ENCODE peak calls at places on chromosomes 6 and 20, in nine cellular contexts. Q is breast epithelium, D is fibroblast of lung, S is psoas muscle, R is IMR-90, X is PC-3, E is left ventricle myocardium inferior, I is lung, W is cardiac muscle cell. U is an unnamed sample. For H3K27me3, the result is how much of the 10 kb centered on the place peaks cover.

GRCh38 chr6:146785001-146785585 is 186.3 kb downstream of the ADGB start:
- DNase-seq in Q (no peak), D (peak), S (no peak), R (peak), X (peak), E (no peak), I (no peak), W (peak), U (no peak)

GRCh38 chr6:22966711-22967110 is 397.3 kb downstream of the HDGFL1 start:
- DNase-seq in Q (no peak), D (no peak), S (no peak), R (no peak), X (no peak), E (no peak), I (no peak), W (no peak), U (no peak)

GRCh38 chr6:56770011-56770520 is 127.4 kb upstream of the DST start:
- DNase-seq in Q (no peak), D (peak), S (no peak), R (peak), X (no peak), E (no peak), I (no peak), W (peak), U (no peak)

GRCh38 chr20:51487525-51488279 is 54.8 kb downstream of the NFATC2 start:
- DNase-seq in Q (no peak), D (peak), S (no peak), R (peak), X (peak), E (no peak), I (no peak), W (peak), U (no peak)

GRCh38 chr6:148407372-148407771 is 64.7 kb downstream of the SASH1 start:
- DNase-seq in Q (no peak), D (peak), S (peak), R (peak), X (peak), E (no peak), I (no peak), W (peak), U (no peak)

GRCh38 chr6:168319279-168320051 is at the start of gene DACT2:
- DNase-seq in Q (no peak), D (no peak), S (no peak), R (no peak), X (no peak), E (peak), I (no peak), W (peak), U (no peak)

GRCh38 chr6:15755555-15755954 is 92.7 kb upstream of the DTNBP1 start:
- DNase-seq in Q (no peak), D (peak), S (no peak), R (peak), X (no peak), E (no peak), I (no peak), W (peak), U (no peak)

GRCh38 chr6:134176283-134176975 is 124.0 kb upstream of the SLC2A12 start:
- DNase-seq in Q (no peak), D (peak), S (peak), R (peak), X (peak), E (peak), I (peak), W (peak), U (peak)

GRCh38 chr6:119129148-119129967 is 50.9 kb upstream of the FAM184A start:
- DNase-seq in Q (no peak), D (peak), S (no peak), R (peak), X (peak), E (no peak), I (no peak), W (peak), U (no peak)

GRCh38 chr6:32416031-32416430 is 9.1 kb upstream of the BTNL2 start:
- DNase-seq in Q (no peak), D (no peak), S (no peak), R (no peak), X (no peak), E (no peak), I (no peak), W (peak), U (no peak)

GRCh38 chr6:90068264-90068663 is 174.0 kb downstream of the GJA10 start:
- DNase-seq in Q (no peak), D (peak), S (no peak), R (peak), X (peak), E (no peak), I (no peak), W (peak), U (no peak)

GRCh38 chr6:130037207-130037811 is 18.9 kb downstream of the L3MBTL3 start:
- DNase-seq in Q (no peak), D (no peak), S (no peak), R (no peak), X (peak), E (no peak), I (no peak), W (peak), U (no peak)

GRCh38 chr20:57351042-57351783 is at the start of gene RAE1:
- DNase-seq in Q (peak), D (peak), S (peak), R (peak), X (peak), E (peak), I (peak), W (peak), U (peak)

GRCh38 chr6:14638932-14639875 is 521.6 kb downstream of the CD83 start:
- DNase-seq in Q (no peak), D (peak), S (peak), R (peak), X (peak), E (peak), I (no peak), W (peak), U (no peak)

GRCh38 chr20:6704132-6704861 is 63.2 kb upstream of the BMP2 start:
- DNase-seq in Q (no peak), D (peak), S (no peak), R (peak), X (peak), E (no peak), I (no peak), W (peak), U (no peak)

GRCh38 chr6:15880262-15880973 is 217.6 kb upstream of the DTNBP1 start:
- DNase-seq in Q (no peak), D (no peak), S (no peak), R (no peak), X (no peak), E (no peak), I (no peak), W (no peak), U (no peak)

GRCh38 chr6:47733879-47734558 is 35.6 kb downstream of the ADGRF4 start:
- DNase-seq in Q (no peak), D (peak), S (no peak), R (peak), X (peak), E (no peak), I (no peak), W (peak), U (no peak)

GRCh38 chr6:71383891-71384489 is 95.4 kb downstream of the OGFRL1 start:
- DNase-seq in Q (no peak), D (peak), S (no peak), R (peak), X (peak), E (no peak), I (no peak), W (peak), U (no peak)

GRCh38 chr6:14596410-14596809 is 478.8 kb downstream of the CD83 start:
- DNase-seq in Q (no peak), D (peak), S (no peak), R (peak), X (peak), E (no peak), I (peak), W (peak), U (peak)

GRCh38 chr6:169589293-169589692 is 112.5 kb downstream of the WDR27 start:
- DNase-seq in Q (no peak), D (no peak), S (no peak), R (no peak), X (no peak), E (no peak), I (no peak), W (peak), U (no peak)

GRCh38 chr6:45344900-45345299 is 16.8 kb downstream of the RUNX2 start:
- DNase-seq in Q (no peak), D (no peak), S (no peak), R (no peak), X (no peak), E (no peak), I (no peak), W (no peak), U (no peak)

GRCh38 chr6:55758156-55758942 is 117.0 kb downstream of the BMP5 start:
- DNase-seq in Q (no peak), D (peak), S (no peak), R (peak), X (peak), E (no peak), I (no peak), W (peak), U (no peak)

GRCh38 chr6:113073611-113074191 is 726.6 kb downstream of the RFPL4B start:
- DNase-seq in Q (no peak), D (peak), S (no peak), R (peak), X (peak), E (no peak), I (no peak), W (peak), U (no peak)

GRCh38 chr6:53896237-53896636 is 101.4 kb downstream of the LRRC1 start:
- DNase-seq in Q (no peak), D (no peak), S (no peak), R (peak), X (no peak), E (no peak), I (no peak), W (peak), U (no peak)

GRCh38 chr6:44116643-44117382 is 10.4 kb downstream of the MRPL14 start:
- DNase-seq in Q (no peak), D (peak), S (no peak), R (peak), X (peak), E (no peak), I (no peak), W (peak), U (no peak)

GRCh38 chr6:128723667-128724066 is 159.3 kb upstream of the LAMA2 start:
- DNase-seq in Q (no peak), D (no peak), S (no peak), R (peak), X (peak), E (no peak), I (no peak), W (no peak), U (no peak)

GRCh38 chr6:161088676-161089328 is 97.2 kb downstream of the MAP3K4 start:
- DNase-seq in Q (no peak), D (peak), S (no peak), R (peak), X (no peak), E (no peak), I (no peak), W (peak), U (no peak)

GRCh38 chr20:33401922-33402369 is 627 bp upstream of the CDK5RAP1 start:
- DNase-seq in Q (no peak), D (no peak), S (no peak), R (no peak), X (no peak), E (no peak), I (no peak), W (peak), U (no peak)

GRCh38 chr6:43947860-43948259 is 177.8 kb downstream of the VEGFA start:
- DNase-seq in Q (no peak), D (no peak), S (no peak), R (no peak), X (no peak), E (no peak), I (no peak), W (no peak), U (peak)

GRCh38 chr6:150191809-150192208 is 49.0 kb downstream of the PPP1R14C start:
- DNase-seq in Q (no peak), D (no peak), S (no peak), R (peak), X (peak), E (no peak), I (no peak), W (peak), U (no peak)

GRCh38 chr6:147203311-147204059 is 732 bp upstream of the STXBP5 start:
- DNase-seq in Q (peak), D (peak), S (peak), R (peak), X (peak), E (peak), I (peak), W (peak), U (no peak)

GRCh38 chr20:36312724-36313441 is 6.7 kb downstream of the DLGAP4 start:
- DNase-seq in Q (peak), D (no peak), S (peak), R (no peak), X (no peak), E (no peak), I (no peak), W (no peak), U (no peak)

GRCh38 chr6:145318952-145319351 is 416.4 kb downstream of the EPM2A start:
- DNase-seq in Q (no peak), D (no peak), S (no peak), R (no peak), X (no peak), E (no peak), I (no peak), W (no peak), U (no peak)

GRCh38 chr6:14435291-14435690 is 317.7 kb downstream of the CD83 start:
- DNase-seq in Q (no peak), D (no peak), S (no peak), R (peak), X (no peak), E (no peak), I (no peak), W (no peak), U (no peak)

GRCh38 chr6:2197177-2197671 is 48.2 kb downstream of the GMDS start:
- DNase-seq in Q (no peak), D (peak), S (no peak), R (peak), X (peak), E (no peak), I (no peak), W (peak), U (no peak)

GRCh38 chr6:90294614-90294988 is 2.0 kb downstream of the BACH2 start:
- DNase-seq in Q (no peak), D (no peak), S (no peak), R (no peak), X (no peak), E (no peak), I (no peak), W (no peak), U (peak)

GRCh38 chr6:16658661-16659060 is 102.6 kb downstream of the ATXN1 start:
- DNase-seq in Q (no peak), D (no peak), S (no peak), R (no peak), X (no peak), E (no peak), I (no peak), W (no peak), U (no peak)

DNA sequence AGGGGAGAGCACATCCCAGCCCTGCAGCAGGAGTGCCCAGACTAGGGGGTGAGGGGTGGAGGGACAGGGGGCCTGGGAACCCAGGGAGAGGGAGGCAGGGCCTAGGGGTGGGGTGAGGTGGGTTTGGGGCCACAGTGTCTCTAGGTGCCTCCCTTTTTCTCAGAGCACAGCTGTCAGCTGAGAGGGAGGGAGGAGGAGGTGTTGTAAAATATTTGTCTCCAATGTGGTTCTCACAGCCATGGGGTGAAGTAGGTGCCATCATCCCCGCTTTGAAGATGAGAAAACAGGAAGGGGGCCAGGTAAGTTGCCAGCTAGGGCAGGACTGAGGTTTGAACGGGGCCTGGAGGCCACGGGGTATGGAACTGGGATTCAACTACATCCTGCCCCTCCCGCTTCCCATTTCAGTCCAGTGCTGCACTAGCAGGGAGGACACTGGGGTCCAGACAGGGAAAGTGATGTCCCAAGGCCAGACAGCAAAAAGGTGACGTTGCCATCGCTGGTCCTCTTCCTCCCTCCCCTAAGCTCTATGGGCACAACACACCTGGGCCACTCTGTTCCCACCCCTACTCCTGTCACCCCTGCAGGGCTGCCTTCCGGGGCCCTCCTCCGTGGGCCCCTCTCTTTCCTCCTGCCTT is 20.3 kb downstream of the PACSIN1 start:
- DNase-seq in Q (no peak), D (no peak), S (no peak), R (no peak), X (no peak), E (no peak), I (no peak), W (no peak), U (no peak)
- H3K4me3 ChIP-seq in Q (no peak), D (no peak), S (no peak), R (no peak), X (no peak), E (no peak), I (no peak), W (no peak), U (no peak)

GRCh38 chr20:50270034-50270395 is 79.4 kb downstream of the CEBPB start:
- DNase-seq in Q (no peak), D (no peak), S (peak), R (no peak), X (no peak), E (no peak), I (no peak), W (no peak), U (no peak)

GRCh38 chr20:50271674-50272412 is 81.2 kb downstream of the CEBPB start:
- DNase-seq in Q (no peak), D (no peak), S (peak), R (no peak), X (no peak), E (peak), I (peak), W (no peak), U (no peak)

GRCh38 chr20:50270569-50270968 is 79.9 kb downstream of the CEBPB start:
- DNase-seq in Q (no peak), D (no peak), S (peak), R (no peak), X (no peak), E (peak), I (peak), W (no peak), U (no peak)

GRCh38 chr20:50272413-50273120 is 81.9 kb downstream of the CEBPB start:
- DNase-seq in Q (no peak), D (no peak), S (peak), R (no peak), X (no peak), E (no peak), I (no peak), W (no peak), U (no peak)

GRCh38 chr20:50271201-50271600 is 80.6 kb downstream of the CEBPB start:
- DNase-seq in Q (no peak), D (no peak), S (peak), R (no peak), X (no peak), E (no peak), I (no peak), W (no peak), U (no peak)
- H3K27me3 ChIP-seq in Q (under half), D (under half), S (under half), R (under half), X (under half), E (under half), I (under half), W (under half), U (under half)

GRCh38 chr6:108697646-108698161 is 137.0 kb downstream of the FOXO3 start:
- DNase-seq in Q (no peak), D (peak), S (peak), R (no peak), X (no peak), E (no peak), I (no peak), W (peak), U (no peak)

GRCh38 chr6:108694816-108695215 is 134.1 kb downstream of the FOXO3 start:
- DNase-seq in Q (no peak), D (no peak), S (no peak), R (no peak), X (no peak), E (no peak), I (no peak), W (no peak), U (no peak)

GRCh38 chr6:108702106-108702851 is 141.6 kb downstream of the FOXO3 start:
- DNase-seq in Q (no peak), D (no peak), S (no peak), R (no peak), X (no peak), E (no peak), I (no peak), W (no peak), U (no peak)

GRCh38 chr6:108698593-108699289 is 138.0 kb downstream of the FOXO3 start:
- DNase-seq in Q (no peak), D (no peak), S (no peak), R (no peak), X (no peak), E (no peak), I (no peak), W (no peak), U (peak)

DNA sequence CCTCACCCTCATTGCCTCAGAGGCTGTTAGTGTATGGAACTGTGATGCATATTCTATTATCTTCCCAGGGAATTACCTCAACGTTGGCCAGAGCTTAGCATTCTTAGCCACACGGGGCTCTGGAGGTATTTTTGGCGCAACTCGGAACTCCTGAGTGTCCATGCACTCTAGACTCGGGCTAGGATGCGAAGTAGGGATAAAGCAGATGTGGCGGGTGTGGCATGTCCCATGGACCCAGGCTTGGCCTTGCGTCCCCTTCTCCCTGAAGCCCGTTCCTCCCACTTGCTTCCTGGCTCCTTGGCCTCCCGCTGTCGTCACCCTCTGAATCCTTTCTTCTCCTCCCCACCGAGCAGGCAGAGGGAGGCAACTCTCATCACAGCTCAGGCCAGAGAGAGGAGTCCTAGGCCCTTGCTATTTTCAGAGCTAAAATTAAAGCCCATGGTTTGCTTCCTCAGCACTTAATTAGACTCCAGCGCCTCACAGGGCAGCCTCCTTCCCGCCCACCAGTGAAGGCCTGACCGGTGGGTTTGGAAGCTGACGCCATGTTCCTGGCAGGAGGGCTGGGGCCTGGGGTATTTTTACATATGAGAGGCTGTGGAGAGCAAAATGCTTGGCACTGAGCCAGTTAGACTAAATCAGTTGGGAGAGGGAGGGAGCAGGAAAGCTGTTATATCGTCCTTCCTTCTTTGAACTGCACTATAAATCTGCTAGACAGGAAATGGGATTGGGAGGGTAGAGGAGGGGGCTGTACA is 138.7 kb downstream of the FOXO3 start:
- DNase-seq in Q (no peak), D (peak), S (peak), R (no peak), X (no peak), E (peak), I (no peak), W (peak), U (peak)
- H3K4me3 ChIP-seq in Q (no peak), D (no peak), S (no peak), R (no peak), X (no peak), E (no peak), I (no peak), W (no peak), U (no peak)

GRCh38 chr20:59937150-59937549 is 3.0 kb downstream of the PPP1R3D start:
- DNase-seq in Q (no peak), D (no peak), S (no peak), R (no peak), X (no peak), E (no peak), I (no peak), W (peak), U (no peak)
- H3K27me3 ChIP-seq in Q (under half), D (under half), S (under half), R (under half), X (under half), E (under half), I (under half), W (under half), U (under half)

GRCh38 chr20:50285376-50286173 is 94.9 kb downstream of the CEBPB start:
- DNase-seq in Q (no peak), D (peak), S (no peak), R (peak), X (peak), E (no peak), I (no peak), W (peak), U (no peak)
- H3K4me3 ChIP-seq in Q (no peak), D (no peak), S (no peak), R (no peak), X (no peak), E (no peak), I (no peak), W (no peak), U (no peak)

DNA sequence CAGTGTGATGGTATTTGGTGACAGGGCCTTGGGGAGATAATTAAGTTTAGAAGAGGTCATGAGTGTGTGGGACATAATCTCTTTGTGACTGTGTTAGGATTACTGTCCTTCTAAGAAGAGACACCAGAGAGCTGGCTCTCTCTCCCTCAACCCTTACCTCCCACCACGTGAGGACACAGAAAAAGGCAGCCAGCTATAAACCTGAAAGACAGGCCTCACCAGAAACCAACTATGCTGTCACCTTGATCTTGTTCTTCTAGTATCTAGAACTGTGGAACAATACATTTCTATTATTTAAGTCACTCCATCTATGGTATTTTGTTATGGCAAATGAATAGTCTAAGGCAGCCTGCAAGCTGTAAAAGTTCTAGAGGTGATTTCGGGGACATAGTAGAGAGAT is 203.7 kb downstream of the OTOR start:
- DNase-seq in Q (no peak), D (no peak), S (no peak), R (no peak), X (no peak), E (no peak), I (no peak), W (no peak), U (no peak)
- H3K27me3 ChIP-seq in Q (under half), D (under half), S (under half), R (under half), X (under half), E (under half), I (under half), W (under half), U (under half)

U was measured in ascending aorta.